ENCODE peak calls at places on chromosome 16, in four cellular contexts. Y is mammary epithelial cell, Q is keratinocyte, G is PC-3. V is an unnamed sample.

GRCh38 chr16:80347900-80348299 is 192.9 kb upstream of the DYNLRB2 start:
- DNase-seq in Y (no peak), Q (no peak), G (no peak), V (no peak)

GRCh38 chr16:55494994-55495421 is 13.9 kb upstream of the LPCAT2 start:
- DNase-seq in Y (peak; percentile 70), Q (no peak), G (peak; percentile 32), V (peak; percentile 62)

GRCh38 chr16:72434159-72434558 is 262.2 kb upstream of the PMFBP1 start:
- DNase-seq in Y (peak; percentile 4), Q (no peak), G (no peak), V (peak; percentile 15)

GRCh38 chr16:89020068-89020924 is 43.3 kb upstream of the CBFA2T3 start:
- DNase-seq in Y (no peak), Q (no peak), G (no peak), V (no peak)

GRCh38 chr16:68790130-68790761 is 53.1 kb upstream of the TANGO6 start:
- DNase-seq in Y (peak; percentile 82), Q (no peak), G (peak; percentile 85), V (no peak)

GRCh38 chr16:66324785-66325184 is 41.7 kb upstream of the CDH5 start:
- DNase-seq in Y (no peak), Q (no peak), G (peak; percentile 49), V (peak; percentile 59)

GRCh38 chr16:69839798-69840409 is 77.8 kb downstream of the WWP2 start:
- DNase-seq in Y (no peak), Q (no peak), G (no peak), V (no peak)

GRCh38 chr16:84718-85452 is 6.9 kb downstream of the MPG start:
- DNase-seq in Y (peak; percentile 76), Q (no peak), G (peak; percentile 73), V (no peak)

GRCh38 chr16:181668-182021 is 1.4 kb downstream of the HBQ1 start:
- DNase-seq in Y (peak; percentile 22), Q (no peak), G (peak; percentile 12), V (no peak)

GRCh38 chr16:31529398-31530312 is 2.0 kb downstream of the AHSP start:
- DNase-seq in Y (no peak), Q (no peak), G (no peak), V (peak; percentile 10)

GRCh38 chr16:9099131-9099625 is 7.7 kb downstream of the HAPSTR1 start:
- DNase-seq in Y (peak; percentile 43), Q (no peak), G (peak; percentile 46), V (no peak)

GRCh38 chr16:59412275-59412841 is 678.2 kb upstream of the GOT2 start:
- DNase-seq in Y (peak; percentile 23), Q (no peak), G (peak; percentile 54), V (no peak)

GRCh38 chr16:684961-685696 is 995 bp upstream of the JMJD8 start:
- DNase-seq in Y (no peak), Q (no peak), G (no peak), V (no peak)

GRCh38 chr16:47712276-47713224 is 251.4 kb downstream of the PHKB start:
- DNase-seq in Y (peak; percentile 31), Q (no peak), G (peak; percentile 17), V (no peak)

GRCh38 chr16:25014500-25015147 is 545 bp downstream of the ARHGAP17 start:
- DNase-seq in Y (peak; percentile 52), Q (no peak), G (peak; percentile 39), V (peak; percentile 62)

GRCh38 chr16:56866955-56867830 is 2.2 kb downstream of the SLC12A3 start:
- DNase-seq in Y (peak; percentile 19), Q (no peak), G (peak; percentile 65), V (peak; percentile 75)

GRCh38 chr16:1193143-1193824 is 31.8 kb downstream of the TPSG1 start:
- DNase-seq in Y (no peak), Q (no peak), G (no peak), V (peak; percentile 57)

GRCh38 chr16:79658301-79659001 is 57.9 kb upstream of the MAF start:
- DNase-seq in Y (peak; percentile 97), Q (peak; percentile 86), G (peak; percentile 62), V (no peak)

GRCh38 chr16:75653926-75654325 is 6.4 kb downstream of the TERF2IP start:
- DNase-seq in Y (no peak), Q (no peak), G (no peak), V (no peak)

GRCh38 chr16:84368327-84368996 is at the start of gene ATP2C2:
- DNase-seq in Y (peak; percentile 62), Q (no peak), G (peak; percentile 78), V (no peak)

GRCh38 chr16:27425961-27426360 is 24.0 kb downstream of the IL21R start:
- DNase-seq in Y (no peak), Q (no peak), G (no peak), V (no peak)

GRCh38 chr16:84467256-84467655 is 37.2 kb downstream of the MEAK7 start:
- DNase-seq in Y (peak; percentile 83), Q (peak; percentile 9), G (peak; percentile 47), V (no peak)

GRCh38 chr16:84356591-84357116 is 11.7 kb upstream of the ATP2C2 start:
- DNase-seq in Y (peak; percentile 83), Q (no peak), G (peak; percentile 80), V (no peak)

GRCh38 chr16:50207652-50208051 is 54.5 kb downstream of the TENT4B start:
- DNase-seq in Y (no peak), Q (no peak), G (peak; percentile 22), V (peak; percentile 37)

GRCh38 chr16:1580256-1580655 is 31.6 kb downstream of the IFT140 start:
- DNase-seq in Y (no peak), Q (no peak), G (no peak), V (no peak)

GRCh38 chr16:29862383-29862883 is 593 bp downstream of the CDIPT start:
- DNase-seq in Y (peak; percentile 30), Q (no peak), G (peak; percentile 5), V (no peak)

GRCh38 chr16:67170168-67170947 is at the start of gene NOL3:
- DNase-seq in Y (peak; percentile 73), Q (no peak), G (peak; percentile 80), V (peak; percentile 86)

GRCh38 chr16:83826146-83826913 is 18.6 kb downstream of the HSBP1 start:
- DNase-seq in Y (peak; percentile 85), Q (no peak), G (peak; percentile 84), V (peak; percentile 82)

GRCh38 chr16:57911711-57912110 is 59.2 kb downstream of the CNGB1 start:
- DNase-seq in Y (no peak), Q (no peak), G (no peak), V (no peak)

GRCh38 chr16:73023320-73023719 is 24.6 kb downstream of the ZFHX3 start:
- DNase-seq in Y (no peak), Q (no peak), G (no peak), V (no peak)

GRCh38 chr16:70789231-70789926 is 11.6 kb downstream of the VAC14 start:
- DNase-seq in Y (peak; percentile 66), Q (no peak), G (no peak), V (peak; percentile 62)

GRCh38 chr16:88857728-88858339 is 907 bp downstream of the TRAPPC2L start:
- DNase-seq in Y (peak; percentile 52), Q (peak; percentile 17), G (peak; percentile 67), V (peak; percentile 80)

DNA sequence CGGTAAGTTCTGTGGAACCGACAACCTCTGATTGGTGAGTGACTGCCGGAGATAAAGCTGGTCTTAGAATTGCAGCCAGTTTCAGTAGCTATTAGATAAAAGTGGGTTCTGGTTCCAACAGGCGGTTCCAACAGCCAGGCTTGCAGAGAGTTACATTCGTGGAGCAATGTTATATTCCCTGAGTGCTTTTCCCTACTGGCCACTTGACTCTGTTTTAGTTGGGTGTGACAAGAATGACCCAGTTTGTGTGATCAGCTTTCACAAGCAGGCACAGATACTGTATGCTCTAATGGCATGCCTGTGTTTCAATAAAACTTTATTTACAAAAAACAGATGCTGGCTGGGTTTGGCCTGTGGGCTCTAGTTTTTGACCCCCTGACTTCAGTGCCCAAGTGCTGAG is 196.6 kb downstream of the SNX29 start:
- DNase-seq in Y (no peak), Q (no peak), G (no peak), V (no peak)
- H3K4me1 ChIP-seq in Y (no peaks in the 10 kb centered on the region), Q (peaks cover 2% of the 10 kb centered on the region), G (no peaks in the 10 kb centered on the region), V (no peaks in the 10 kb centered on the region)

GRCh38 chr16:86565644-86566511 is 751 bp upstream of the FOXC2 start:
- DNase-seq in Y (no peak), Q (no peak), G (no peak), V (no peak)

GRCh38 chr16:86568677-86569623 is 2.3 kb downstream of the FOXC2 start:
- DNase-seq in Y (no peak), Q (no peak), G (no peak), V (no peak)

GRCh38 chr16:86566601-86566965 is at the start of gene FOXC2:
- DNase-seq in Y (peak; percentile 89), Q (no peak), G (no peak), V (peak; percentile 93)

GRCh38 chr16:86567701-86568571 is 1.3 kb downstream of the FOXC2 start:
- DNase-seq in Y (peak; percentile 43), Q (no peak), G (no peak), V (peak; percentile 6)

DNA sequence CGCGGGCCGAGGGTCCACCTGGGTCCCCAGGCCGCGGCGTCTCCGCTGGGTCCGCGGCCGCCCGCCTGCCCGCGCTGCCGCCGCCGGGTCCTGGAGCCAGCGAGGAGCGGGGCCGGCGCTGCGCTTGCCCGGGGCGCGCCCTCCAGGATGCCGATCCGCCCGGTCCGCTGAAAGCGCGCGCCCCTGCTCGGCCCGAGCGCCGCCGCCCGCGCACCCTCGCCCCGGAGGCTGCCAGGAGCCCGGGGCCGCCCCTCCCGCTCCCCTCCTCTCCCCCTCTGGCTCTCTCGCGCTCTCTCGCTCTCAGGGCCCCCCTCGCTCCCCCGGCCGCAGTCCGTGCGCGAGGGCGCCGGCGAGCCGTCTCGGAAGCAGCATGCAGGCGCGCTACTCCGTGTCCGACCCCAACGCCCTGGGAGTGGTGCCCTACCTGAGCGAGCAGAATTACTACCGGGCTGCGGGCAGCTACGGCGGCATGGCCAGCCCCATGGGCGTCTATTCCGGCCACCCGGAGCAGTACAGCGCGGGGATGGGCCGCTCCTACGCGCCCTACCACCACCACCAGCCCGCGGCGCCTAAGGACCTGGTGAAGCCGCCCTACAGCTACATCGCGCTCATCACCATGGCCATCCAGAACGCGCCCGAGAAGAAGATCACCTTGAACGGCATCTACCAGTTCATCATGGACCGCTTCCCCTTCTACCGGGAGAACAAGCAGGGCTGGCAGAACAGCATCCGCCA is 504 bp downstream of the FOXC2 start:
- DNase-seq in Y (peak; percentile 73), Q (no peak), G (no peak), V (peak; percentile 16)
- TF ChIP-seq EZH2 in Y (no peak), Q (peak; percentile 98), G (no peak), V (no peak)

DNA sequence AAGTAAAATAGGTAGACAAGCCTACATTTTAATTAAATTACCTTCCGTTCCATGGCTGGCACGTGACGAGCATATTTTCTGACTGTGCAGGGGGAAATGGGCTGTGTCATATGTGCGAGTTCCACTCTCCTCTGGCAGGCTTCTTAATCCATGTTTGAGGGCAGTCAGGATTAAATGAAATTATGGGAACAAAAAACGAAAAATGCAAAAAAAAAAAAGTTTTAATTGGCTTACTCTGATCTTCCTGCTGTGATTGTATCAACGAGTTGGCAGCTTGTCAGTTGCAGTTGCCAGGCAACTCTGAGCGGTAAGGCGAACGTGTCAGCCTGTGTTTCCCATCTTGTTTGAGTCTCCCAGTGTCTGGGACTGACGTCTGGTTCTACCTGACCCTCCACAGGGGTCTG is 302.9 kb upstream of the XYLT1 start:
- DNase-seq in Y (no peak), Q (no peak), G (no peak), V (peak; percentile 13)
- H3K4me1 ChIP-seq in Y (no peaks in the 10 kb centered on the region), Q (peaks cover 13% of the 10 kb centered on the region), G (no peaks in the 10 kb centered on the region), V (no peaks in the 10 kb centered on the region)

DNA sequence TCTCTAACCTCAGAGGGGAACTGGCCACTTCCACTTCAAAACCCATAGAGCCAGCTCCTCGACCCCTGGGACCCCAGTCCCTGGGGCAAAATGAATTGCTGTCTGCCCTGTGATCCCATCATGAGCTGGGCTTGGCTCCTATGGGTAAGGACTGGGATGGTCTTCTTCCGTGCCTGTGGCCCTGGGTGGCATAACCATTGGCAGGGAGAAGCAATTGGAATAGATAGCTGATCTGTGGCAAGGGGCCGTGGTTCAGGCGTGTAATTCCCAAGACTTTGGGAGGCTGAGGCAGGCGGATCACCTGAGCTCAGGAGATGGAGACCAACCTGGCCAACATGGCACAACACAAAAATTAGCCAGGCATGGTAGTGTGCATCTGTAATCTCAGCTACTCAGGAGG is 4.3 kb downstream of the SULT1A2 start:
- DNase-seq in Y (no peak), Q (no peak), G (no peak), V (no peak)
- TF ChIP-seq EZH2 in Y (no peak), Q (no peak), G (no peak), V (no peak)